ENCODE peak calls at places on chromosome X, in four cellular contexts. O, P, T and R are unnamed samples.

GRCh38 chrX:46308106-46308505 is 237.1 kb downstream of the ZNF674 start:
- DNase-seq in O (no peak), P (no peak), T (no peak), R (no peak)

GRCh38 chrX:106802388-106803275 is at the start of gene TBC1D8B:
- DNase-seq in O (peak), P (peak), T (peak), R (peak)

GRCh38 chrX:133335027-133335426 is 80.3 kb downstream of the GPC4 start:
- DNase-seq in O (no peak), P (no peak), T (no peak), R (no peak)

GRCh38 chrX:136728393-136728792 is 52.3 kb downstream of the ARHGEF6 start:
- DNase-seq in O (no peak), P (no peak), T (no peak), R (no peak)

GRCh38 chrX:107630031-107630689 is 1.9 kb downstream of the PRPS1 start:
- DNase-seq in O (no peak), P (no peak), T (no peak), R (no peak)

GRCh38 chrX:11143931-11144678 is 33.0 kb downstream of the HCCS start:
- DNase-seq in O (no peak), P (no peak), T (peak), R (peak)

GRCh38 chrX:77691916-77692315 is 94.1 kb downstream of the ATRX start:
- DNase-seq in O (no peak), P (no peak), T (no peak), R (no peak)

GRCh38 chrX:78747471-78747870 is at the start of gene LPAR4:
- DNase-seq in O (no peak), P (no peak), T (no peak), R (no peak)

GRCh38 chrX:53239474-53239873 is 14.5 kb upstream of the KDM5C start:
- DNase-seq in O (no peak), P (no peak), T (no peak), R (no peak)

GRCh38 chrX:137278825-137279224 is 245.0 kb upstream of the GPR101 start:
- DNase-seq in O (no peak), P (no peak), T (no peak), R (no peak)

GRCh38 chrX:7072856-7073255 is 74.7 kb upstream of the STS start:
- DNase-seq in O (no peak), P (no peak), T (no peak), R (no peak)

GRCh38 chrX:97326456-97326855 is 442.7 kb downstream of the RPA4 start:
- DNase-seq in O (no peak), P (no peak), T (no peak), R (no peak)

GRCh38 chrX:148930330-148930729 is 429.9 kb downstream of the AFF2 start:
- DNase-seq in O (no peak), P (no peak), T (no peak), R (no peak)

GRCh38 chrX:106862972-106863688 is 40.0 kb downstream of the RIPPLY1 start:
- DNase-seq in O (no peak), P (no peak), T (no peak), R (no peak)

GRCh38 chrX:83845397-83845796 is 15.5 kb upstream of the CYLC1 start:
- DNase-seq in O (no peak), P (no peak), T (no peak), R (no peak)

GRCh38 chrX:134537179-134537945 is 77.4 kb downstream of the HPRT1 start:
- DNase-seq in O (no peak), P (no peak), T (no peak), R (no peak)

GRCh38 chrX:132834741-132835140 is 123.7 kb downstream of the HS6ST2 start:
- DNase-seq in O (no peak), P (no peak), T (no peak), R (no peak)

GRCh38 chrX:111114806-111115205 is 18.8 kb downstream of the PAK3 start:
- DNase-seq in O (no peak), P (no peak), T (no peak), R (no peak)

GRCh38 chrX:110395877-110396276 is 37.2 kb downstream of the RTL9 start:
- DNase-seq in O (no peak), P (no peak), T (no peak), R (no peak)

GRCh38 chrX:16695079-16695676 is 17.3 kb downstream of the CTPS2 start:
- DNase-seq in O (no peak), P (no peak), T (peak), R (peak)

GRCh38 chrX:1453951-1454785 is 1.5 kb upstream of the ASMTL start:
- DNase-seq in O (peak), P (peak), T (peak), R (peak)

GRCh38 chrX:16771483-16772398 is 14.5 kb upstream of the TXLNG start:
- DNase-seq in O (no peak), P (no peak), T (no peak), R (no peak)

GRCh38 chrX:11724122-11725017 is 33.7 kb upstream of the MSL3 start:
- DNase-seq in O (no peak), P (no peak), T (no peak), R (peak)

GRCh38 chrX:23403849-23404248 is 69.2 kb downstream of the PTCHD1 start:
- DNase-seq in O (no peak), P (no peak), T (no peak), R (no peak)

GRCh38 chrX:41301438-41301824 is 32.5 kb upstream of the DDX3X start:
- DNase-seq in O (no peak), P (no peak), T (no peak), R (no peak)
- H3K27ac ChIP-seq in O (no peak), P (no peak), T (no peak), R (no peak)

DNA sequence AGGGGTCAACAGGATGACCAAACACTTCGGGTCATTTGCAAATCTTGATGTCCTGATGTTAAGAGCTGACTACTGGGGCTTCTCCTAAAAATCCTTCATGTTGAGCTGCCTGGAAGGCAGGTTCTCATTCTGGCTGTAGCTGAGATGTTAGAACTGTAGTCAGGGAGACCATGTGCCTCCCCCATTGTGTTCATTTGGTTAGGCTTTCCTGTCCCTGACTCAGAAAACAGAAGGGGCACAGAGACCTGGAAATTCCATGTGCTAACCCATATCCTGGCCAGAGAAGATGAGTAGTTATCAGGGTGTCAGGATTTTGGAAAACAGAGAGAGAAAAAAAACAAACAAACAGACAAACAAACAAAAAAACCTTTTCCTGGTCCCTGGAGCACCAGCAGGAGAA is 177.5 kb downstream of the AR start:
- DNase-seq in O (no peak), P (no peak), T (no peak), R (no peak)
- H3K27ac ChIP-seq in O (no peak), P (no peak), T (no peak), R (no peak)

GRCh38 chrX:20685652-20686051 is 418.9 kb upstream of the RPS6KA3 start:
- DNase-seq in O (no peak), P (no peak), T (no peak), R (no peak)

GRCh38 chrX:20680998-20681397 is 414.3 kb upstream of the RPS6KA3 start:
- DNase-seq in O (no peak), P (no peak), T (no peak), R (no peak)

GRCh38 chrX:20686256-20686655 is 419.5 kb upstream of the RPS6KA3 start:
- DNase-seq in O (no peak), P (no peak), T (no peak), R (no peak)

DNA sequence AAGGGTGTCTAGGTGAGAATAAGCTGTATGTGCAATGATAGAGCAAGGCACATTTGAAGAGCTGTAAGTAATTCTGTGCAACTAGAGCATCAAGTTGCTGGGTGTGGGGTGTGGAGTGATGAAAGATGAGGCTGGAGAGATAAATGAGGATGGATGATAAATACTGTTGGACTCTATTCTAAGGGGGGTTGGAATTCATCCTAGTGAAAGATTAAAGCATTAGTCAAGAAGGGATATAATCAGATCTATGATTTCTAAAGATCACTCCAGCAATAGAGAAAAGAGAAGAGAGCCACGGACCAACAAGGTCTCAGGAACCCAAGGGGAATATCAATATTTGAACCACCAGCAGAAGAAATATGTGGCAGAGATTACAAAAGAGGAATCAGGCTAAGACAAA is 415.0 kb upstream of the RPS6KA3 start:
- DNase-seq in O (no peak), P (no peak), T (no peak), R (no peak)
- H3K27ac ChIP-seq in O (no peak), P (no peak), T (no peak), R (no peak)

GRCh38 chrX:153622661-153623309 is 23.8 kb upstream of the CCNQ start:
- DNase-seq in O (no peak), P (no peak), T (peak), R (no peak)
- H3K27ac ChIP-seq in O (no peak), P (no peak), T (no peak), R (no peak)

DNA sequence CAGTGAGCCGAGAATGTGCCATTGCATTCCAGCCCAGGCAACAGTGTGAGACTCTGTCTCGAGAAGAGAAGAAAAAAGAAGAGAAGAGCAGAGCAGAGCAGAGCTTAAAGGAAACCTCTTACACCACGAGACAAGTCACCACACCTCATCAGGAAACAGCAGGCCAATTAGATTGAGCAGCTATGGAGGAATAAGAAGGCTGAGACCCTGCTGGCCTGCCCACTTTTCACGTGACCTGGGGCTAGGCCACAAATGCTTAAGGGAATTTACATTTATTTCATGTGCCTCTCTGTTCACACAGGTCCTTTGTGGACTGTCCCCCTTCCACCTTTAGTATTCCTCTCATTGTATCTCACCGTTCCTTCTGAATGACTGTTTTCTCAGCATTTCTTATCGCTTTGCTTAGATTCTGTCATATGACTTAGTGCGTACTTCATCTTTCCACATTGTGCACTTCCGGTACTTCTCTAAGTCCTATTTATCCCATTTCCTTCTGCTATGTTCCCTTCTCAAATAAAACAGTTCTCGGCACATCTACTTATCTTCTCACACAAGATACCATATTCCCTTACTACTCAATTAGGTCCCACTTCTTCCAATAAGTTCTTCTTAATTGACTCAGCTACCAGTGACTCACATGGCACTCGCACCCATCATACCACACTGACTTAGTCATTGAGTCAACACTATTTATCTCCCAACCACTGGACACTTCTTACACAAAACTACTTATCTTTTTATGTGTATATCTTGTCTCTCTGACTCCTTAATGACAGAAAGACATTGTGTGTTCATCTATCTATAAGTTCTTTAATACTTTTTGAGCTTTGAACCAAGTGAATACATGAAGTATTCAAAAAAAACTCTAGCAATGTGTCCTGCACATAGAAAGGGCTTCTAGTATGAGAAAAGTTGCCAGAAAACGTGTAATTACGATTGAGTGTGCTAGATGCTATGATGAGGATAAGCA is 11.0 kb downstream of the CUL4B start:
- DNase-seq in O (no peak), P (no peak), T (no peak), R (no peak)
- H3K27ac ChIP-seq in O (no peak), P (no peak), T (no peak), R (no peak)

GRCh38 chrX:47561653-47562151 is 697 bp downstream of the ARAF start:
- DNase-seq in O (no peak), P (no peak), T (no peak), R (no peak)

GRCh38 chrX:47556045-47556623 is 4.9 kb upstream of the ARAF start:
- DNase-seq in O (peak), P (peak), T (peak), R (peak)

GRCh38 chrX:47560179-47560830 is 700 bp upstream of the ARAF start:
- DNase-seq in O (no peak), P (no peak), T (no peak), R (no peak)

GRCh38 chrX:47560831-47561652 is at the start of gene ARAF:
- DNase-seq in O (peak), P (peak), T (peak), R (peak)

GRCh38 chrX:47558436-47558835 is 2.6 kb upstream of the ARAF start:
- DNase-seq in O (no peak), P (no peak), T (no peak), R (no peak)
- H3K27ac ChIP-seq in O (no peak), P (no peak), T (no peak), R (no peak)

DNA sequence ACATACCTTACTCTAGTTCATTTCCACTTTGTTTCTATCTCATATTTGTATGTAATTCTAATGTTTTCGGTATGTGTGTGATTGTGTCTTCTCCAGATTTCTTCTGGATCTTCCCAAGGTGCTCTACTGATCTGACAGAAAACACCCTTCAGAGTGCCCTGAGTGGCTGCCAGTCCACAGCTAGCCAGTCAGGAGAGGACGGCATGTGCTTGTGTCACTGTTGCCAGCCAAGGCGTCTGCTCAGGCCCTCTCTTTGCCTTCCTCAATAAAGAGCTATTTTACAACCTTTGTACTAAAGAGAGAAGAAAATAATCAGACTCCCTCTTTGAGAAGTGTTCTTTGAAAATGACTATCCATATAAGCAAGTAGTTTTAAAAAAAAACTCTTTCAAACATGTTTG is 29.0 kb downstream of the CD99L2 start:
- DNase-seq in O (no peak), P (no peak), T (no peak), R (no peak)
- H3K27ac ChIP-seq in O (peak), P (no peak), T (no peak), R (no peak)

GRCh38 chrX:71912156-71912555 is 1.5 kb downstream of the NHSL2 start:
- DNase-seq in O (no peak), P (no peak), T (no peak), R (no peak)

GRCh38 chrX:71911731-71912050 is 1.0 kb downstream of the NHSL2 start:
- DNase-seq in O (no peak), P (no peak), T (no peak), R (no peak)

GRCh38 chrX:71911023-71911730 is 532 bp downstream of the NHSL2 start:
- DNase-seq in O (no peak), P (no peak), T (no peak), R (no peak)

GRCh38 chrX:71909956-71910355 is 689 bp upstream of the NHSL2 start:
- DNase-seq in O (peak), P (no peak), T (no peak), R (peak)

GRCh38 chrX:71910526-71911022 is at the start of gene NHSL2:
- DNase-seq in O (peak), P (no peak), T (no peak), R (no peak)
- H3K27ac ChIP-seq in O (no peak), P (peak), T (no peak), R (peak)